ENCODE peak calls at places on chromosome 12, in seven cellular contexts. M, L, G, K, Z, H and N are unnamed samples.

GRCh38 chr12:123516221-123516780 is 17.2 kb downstream of the RILPL1 start:
- DNase-seq in Z (no peak), M (no peak), G (no peak), H (no peak), L (no peak), K (no peak), N (no peak)

GRCh38 chr12:1013618-1014489 is 22.8 kb downstream of the ERC1 start:
- DNase-seq in G (no peak), L (no peak), M (no peak), K (no peak), H (no peak), Z (no peak), N (no peak)

GRCh38 chr12:96861656-96862055 is 45.4 kb upstream of the NEDD1 start:
- DNase-seq in H (no peak), K (no peak), L (no peak), Z (no peak), G (no peak), M (no peak), N (no peak)

GRCh38 chr12:94263011-94263786 is 114.8 kb downstream of the PLXNC1 start:
- DNase-seq in L (no peak), K (no peak), H (no peak), G (peak), M (no peak), Z (peak), N (no peak)

GRCh38 chr12:98064501-98064900 is 450.9 kb upstream of the TMPO start:
- DNase-seq in Z (no peak), L (no peak), H (no peak), G (no peak), M (no peak), K (no peak), N (no peak)

GRCh38 chr12:125057708-125058107 is 7.5 kb upstream of the AACS start:
- DNase-seq in H (no peak), M (no peak), Z (no peak), L (no peak), G (no peak), K (no peak), N (no peak)

GRCh38 chr12:45354399-45354798 is 138.5 kb downstream of the ANO6 start:
- DNase-seq in M (no peak), G (peak), H (no peak), Z (peak), L (no peak), K (no peak), N (no peak)

GRCh38 chr12:93913845-93914244 is 234.5 kb upstream of the PLXNC1 start:
- DNase-seq in M (no peak), Z (no peak), H (no peak), K (no peak), L (no peak), G (no peak), N (no peak)

GRCh38 chr12:87323369-87323768 is 705.8 kb downstream of the C12orf50 start:
- DNase-seq in K (no peak), Z (no peak), H (no peak), M (no peak), G (no peak), L (no peak), N (no peak)

GRCh38 chr12:50217202-50217601 is 50.0 kb upstream of the CERS5 start:
- DNase-seq in L (no peak), G (no peak), K (no peak), M (no peak), H (no peak), Z (no peak), N (no peak)

GRCh38 chr12:123761841-123762714 is at the start of gene DNAH10:
- DNase-seq in M (peak), G (peak), Z (peak), K (no peak), H (no peak), L (no peak), N (peak)

GRCh38 chr12:44157359-44157758 is 321.5 kb downstream of the TMEM117 start:
- DNase-seq in H (no peak), K (no peak), Z (no peak), M (no peak), L (no peak), G (no peak), N (no peak)

GRCh38 chr12:92403210-92404175 is 257.8 kb upstream of the BTG1 start:
- DNase-seq in K (no peak), L (no peak), G (no peak), Z (peak), H (no peak), M (peak), N (no peak)

GRCh38 chr12:58487280-58488141 is 432.8 kb downstream of the LRIG3 start:
- DNase-seq in H (no peak), L (no peak), K (no peak), M (no peak), Z (no peak), G (no peak), N (no peak)

GRCh38 chr12:54126696-54127537 is 61.9 kb downstream of the SMUG1 start:
- DNase-seq in L (peak), H (peak), K (peak), Z (no peak), M (peak), G (peak), N (no peak)

GRCh38 chr12:54495327-54495726 is 2.2 kb upstream of the NCKAP1L start:
- DNase-seq in M (no peak), L (no peak), H (no peak), K (no peak), Z (no peak), G (no peak), N (no peak)

GRCh38 chr12:52232233-52232915 is 669 bp upstream of the KRT7 start:
- DNase-seq in L (no peak), G (peak), K (peak), M (no peak), H (no peak), Z (no peak), N (no peak)

GRCh38 chr12:120903818-120904773 is at the start of gene SPPL3:
- DNase-seq in H (peak), L (peak), G (peak), M (peak), K (peak), Z (peak), N (peak)

GRCh38 chr12:19994970-19995369 is 373.4 kb upstream of the PDE3A start:
- DNase-seq in M (no peak), L (no peak), K (no peak), G (no peak), H (no peak), Z (no peak), N (no peak)

GRCh38 chr12:64180951-64181350 is 41.1 kb downstream of the KICS2 start:
- DNase-seq in Z (no peak), L (no peak), G (no peak), M (no peak), K (no peak), H (no peak), N (no peak)

GRCh38 chr12:1130571-1130970 is 139.5 kb downstream of the ERC1 start:
- DNase-seq in H (no peak), Z (no peak), K (no peak), M (no peak), G (no peak), L (no peak), N (no peak)

GRCh38 chr12:10607885-10608458 is 5.4 kb downstream of the MAGOHB start:
- DNase-seq in L (no peak), K (no peak), M (no peak), Z (no peak), H (no peak), G (peak), N (no peak)

GRCh38 chr12:111274820-111275219 is 94.1 kb downstream of the PHETA1 start:
- DNase-seq in G (peak), M (no peak), L (no peak), Z (no peak), H (no peak), K (no peak), N (no peak)

GRCh38 chr12:109759076-109759420 is 45.4 kb downstream of the FAM222A start:
- DNase-seq in K (peak), Z (no peak), H (peak), G (no peak), L (peak), M (no peak), N (no peak)

GRCh38 chr12:88305491-88305890 is 163.4 kb downstream of the TMTC3 start:
- DNase-seq in L (no peak), G (no peak), H (no peak), K (no peak), M (no peak), Z (no peak), N (no peak)

GRCh38 chr12:116444590-116444943 is 114.6 kb upstream of the MAP1LC3B2 start:
- DNase-seq in K (no peak), Z (no peak), L (no peak), G (no peak), M (no peak), H (no peak), N (no peak)

GRCh38 chr12:51972849-51973273 is 21.4 kb downstream of the ACVR1B start:
- DNase-seq in H (peak), L (peak), G (no peak), Z (no peak), K (no peak), M (no peak), N (no peak)

GRCh38 chr12:27498761-27499160 is 25.2 kb upstream of the PPFIBP1 start:
- DNase-seq in H (no peak), M (no peak), Z (no peak), L (no peak), G (no peak), K (no peak), N (no peak)

GRCh38 chr12:91902860-91903683 is 242.6 kb downstream of the BTG1 start:
- DNase-seq in M (no peak), Z (no peak), L (no peak), G (no peak), H (no peak), K (no peak), N (no peak)

GRCh38 chr12:1020389-1020788 is 29.4 kb downstream of the ERC1 start:
- DNase-seq in M (no peak), H (no peak), L (no peak), K (no peak), Z (no peak), G (no peak), N (no peak)

GRCh38 chr12:102811125-102811737 is 105.8 kb downstream of the PAH start:
- DNase-seq in M (no peak), L (no peak), K (no peak), G (peak), H (no peak), Z (no peak), N (peak)
- TF ChIP-seq CTCF in M (peak), L (peak), K (no peak), G (peak), H (no peak), Z (peak), N (peak)

GRCh38 chr12:95349291-95349690 is 124.7 kb upstream of the METAP2 start:
- DNase-seq in G (no peak), M (no peak), K (no peak), H (no peak), Z (no peak), L (no peak), N (no peak)

DNA sequence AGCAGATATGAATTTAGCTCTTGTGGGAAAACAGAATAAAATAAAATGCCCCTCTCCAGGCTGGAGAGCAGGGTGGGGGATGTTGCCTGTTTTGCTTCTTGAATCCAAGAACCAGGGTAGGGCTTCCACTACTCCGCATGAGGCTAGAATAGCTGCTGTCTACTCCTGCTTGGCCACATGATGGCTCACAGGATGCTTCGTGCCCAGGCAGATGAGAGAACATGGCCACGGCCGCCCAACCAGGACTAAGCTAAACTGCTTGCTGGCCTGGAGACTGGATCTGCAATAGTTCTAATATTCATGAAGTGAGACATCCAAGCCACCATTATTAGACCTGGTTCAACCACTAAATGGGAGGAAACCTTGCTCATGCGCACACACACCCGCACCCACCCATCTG is 122.2 kb upstream of the METAP2 start:
- DNase-seq in H (no peak), G (peak), Z (no peak), M (no peak), K (peak), L (peak), N (no peak)
- TF ChIP-seq CTCF in H (no peak), G (no peak), Z (no peak), M (no peak), K (no peak), L (peak), N (no peak)

DNA sequence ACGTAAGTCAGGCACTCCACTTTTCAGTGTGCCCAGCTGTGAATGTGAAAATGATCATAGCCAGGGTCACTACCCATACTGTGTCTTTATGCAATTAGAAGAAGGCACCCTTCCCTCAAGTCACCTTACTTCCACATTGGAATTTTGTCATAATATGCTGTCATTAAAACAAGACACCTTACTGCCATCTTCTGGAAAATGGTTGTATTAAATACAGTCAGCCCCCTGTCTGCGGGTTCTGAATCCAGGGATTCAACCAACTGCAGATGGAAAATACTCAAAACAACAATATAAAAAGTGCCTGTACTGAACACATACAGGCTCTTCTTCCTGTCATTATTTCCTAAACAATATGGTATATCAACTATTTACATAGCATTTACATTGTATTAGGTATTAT is 70.2 kb upstream of the TBX5 start:
- DNase-seq in L (no peak), H (no peak), K (no peak), Z (no peak), M (no peak), G (peak), N (no peak)
- TF ChIP-seq CTCF in L (peak), H (no peak), K (no peak), Z (no peak), M (no peak), G (peak), N (peak)

GRCh38 chr12:32257695-32258496 is 141.5 kb upstream of the FGD4 start:
- DNase-seq in M (no peak), Z (no peak), K (no peak), L (no peak), G (no peak), H (no peak), N (no peak)

GRCh38 chr12:32264995-32265394 is 134.4 kb upstream of the FGD4 start:
- DNase-seq in L (no peak), M (no peak), G (no peak), H (no peak), Z (no peak), K (no peak), N (no peak)

GRCh38 chr12:32265461-32265860 is 133.9 kb upstream of the FGD4 start:
- DNase-seq in Z (no peak), L (no peak), H (no peak), M (no peak), G (no peak), K (no peak), N (no peak)

GRCh38 chr12:32265920-32266319 is 133.4 kb upstream of the FGD4 start:
- DNase-seq in L (no peak), H (no peak), M (no peak), Z (no peak), G (no peak), K (no peak), N (no peak)

DNA sequence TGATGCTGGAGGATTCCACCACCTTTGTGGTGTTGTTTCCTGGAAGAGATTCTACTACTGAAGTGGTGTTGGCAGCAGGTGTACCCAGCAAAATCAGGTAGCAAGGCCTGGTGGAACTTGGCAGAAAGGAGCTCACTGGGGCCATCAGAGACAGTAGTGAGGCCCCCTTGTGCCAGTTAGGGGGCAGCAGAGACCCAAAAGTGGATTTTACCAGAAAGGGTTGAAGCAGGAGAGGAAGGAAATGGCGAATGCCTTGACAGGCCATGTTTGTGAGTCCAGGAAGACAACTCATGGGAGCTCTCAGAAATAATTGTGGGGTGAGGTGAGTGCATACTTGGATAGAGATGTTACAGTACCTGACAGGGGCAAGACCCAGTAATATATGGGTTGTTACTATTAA is 137.7 kb upstream of the FGD4 start:
- DNase-seq in H (no peak), M (no peak), K (no peak), Z (no peak), G (peak), L (no peak), N (no peak)
- TF ChIP-seq CTCF in H (no peak), M (no peak), K (no peak), Z (peak), G (peak), L (no peak), N (no peak)

DNA sequence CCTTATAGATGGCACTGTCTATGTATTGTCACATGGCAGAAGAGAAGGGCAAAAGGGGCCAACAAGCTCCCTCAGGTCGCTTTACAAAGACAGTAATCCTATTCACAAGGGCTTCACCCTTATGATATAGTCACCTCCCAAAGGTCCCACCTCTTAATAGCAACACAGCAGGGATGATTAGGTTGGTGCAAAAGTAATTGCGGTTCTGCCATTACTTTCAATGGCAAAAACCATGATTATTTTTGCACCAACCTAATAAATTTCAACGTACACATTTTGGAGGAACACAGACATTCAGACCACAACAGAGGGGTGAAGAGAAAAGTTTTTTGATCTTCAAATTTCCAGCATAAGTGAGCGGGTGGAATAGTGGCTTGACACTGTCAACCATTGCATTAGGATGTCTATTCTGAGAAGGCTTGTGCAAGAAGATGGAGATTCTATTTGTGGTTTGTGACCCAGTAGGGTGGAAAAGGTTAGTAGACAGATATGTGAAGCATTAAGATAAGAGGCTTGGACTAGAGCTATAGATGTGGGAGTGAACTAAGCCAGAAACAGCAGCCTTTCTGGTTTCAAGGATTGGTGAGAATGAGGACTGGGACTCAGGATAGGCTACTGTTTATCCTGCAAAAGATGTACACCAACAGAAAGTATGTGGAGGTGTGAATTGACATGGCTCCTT is 75.5 kb upstream of the CPSF6 start:
- DNase-seq in Z (no peak), M (no peak), K (no peak), H (no peak), G (no peak), L (no peak), N (no peak)
- TF ChIP-seq CTCF in Z (no peak), M (no peak), K (no peak), H (no peak), G (no peak), L (no peak), N (no peak)

GRCh38 chr12:49046129-49046895 is 14.3 kb downstream of the KMT2D start:
- DNase-seq in K (no peak), M (no peak), G (no peak), Z (no peak), H (no peak), L (no peak), N (no peak)

GRCh38 chr12:49043241-49043640 is 17.4 kb downstream of the KMT2D start:
- DNase-seq in Z (no peak), L (no peak), K (no peak), H (no peak), G (no peak), M (no peak), N (no peak)

GRCh38 chr12:49041881-49042484 is 18.6 kb downstream of the KMT2D start:
- DNase-seq in Z (no peak), G (no peak), K (no peak), L (no peak), H (no peak), M (no peak), N (no peak)

GRCh38 chr12:49044660-49045059 is 15.9 kb downstream of the KMT2D start:
- DNase-seq in M (no peak), H (no peak), L (no peak), G (no peak), Z (no peak), K (no peak), N (no peak)

GRCh38 chr12:49043856-49044258 is 16.7 kb downstream of the KMT2D start:
- DNase-seq in L (peak), K (peak), H (peak), Z (no peak), M (peak), G (peak), N (peak)
- TF ChIP-seq CTCF in L (peak), K (peak), H (peak), Z (peak), M (peak), G (peak), N (peak)

GRCh38 chr12:66107451-66107915 is 23.1 kb downstream of the LLPH start:
- DNase-seq in H (peak), L (no peak), M (peak), G (peak), Z (peak), K (peak), N (no peak)

GRCh38 chr12:66103011-66103913 is 27.3 kb downstream of the LLPH start:
- DNase-seq in K (no peak), M (no peak), G (peak), H (no peak), L (no peak), Z (no peak), N (no peak)
- TF ChIP-seq CTCF in K (no peak), M (no peak), G (peak), H (no peak), L (no peak), Z (peak), N (peak)

GRCh38 chr12:2639020-2639298 is 155.8 kb upstream of the FKBP4 start:
- DNase-seq in L (no peak), Z (no peak), G (no peak), M (no peak), H (no peak), K (no peak), N (no peak)

GRCh38 chr12:2640709-2641108 is 154.1 kb upstream of the FKBP4 start:
- DNase-seq in M (no peak), H (peak), Z (no peak), K (no peak), L (peak), G (no peak), N (no peak)

GRCh38 chr12:2641209-2641608 is 153.6 kb upstream of the FKBP4 start:
- DNase-seq in K (no peak), Z (no peak), G (peak), H (no peak), M (no peak), L (no peak), N (peak)

GRCh38 chr12:2641761-2642160 is 153.0 kb upstream of the FKBP4 start:
- DNase-seq in L (no peak), H (no peak), G (no peak), Z (no peak), M (no peak), K (no peak), N (no peak)

DNA sequence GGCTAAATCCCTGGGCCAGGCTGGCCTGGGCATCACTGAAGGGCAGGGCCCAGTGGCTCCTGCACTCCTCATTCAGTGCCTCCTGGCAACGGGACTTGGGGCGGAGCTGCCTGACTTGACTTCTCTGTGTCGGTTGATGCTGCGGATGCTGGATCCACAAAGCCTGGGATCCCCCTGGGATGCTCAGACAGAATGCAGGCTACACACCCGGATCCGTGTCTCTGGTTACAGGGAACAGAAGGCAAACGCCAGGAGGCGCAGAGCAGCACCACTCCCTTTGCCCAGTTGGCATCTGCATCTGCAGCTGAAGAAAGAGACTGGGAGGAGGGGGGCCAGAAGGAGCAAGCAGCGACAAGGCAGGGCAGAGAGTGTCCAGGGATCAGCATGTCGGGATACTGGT is 154.5 kb upstream of the FKBP4 start:
- DNase-seq in K (no peak), L (no peak), Z (no peak), M (no peak), G (no peak), H (no peak), N (no peak)
- TF ChIP-seq CTCF in K (no peak), L (no peak), Z (no peak), M (no peak), G (no peak), H (no peak), N (no peak)